ENCODE peak calls at places on chromosomes 4 and X, in ten cellular contexts. A is GM23338, H is endothelial cell of umbilical vein, V is lung, S is mammary epithelial cell, X is prostate gland, Y is heart left ventricle, N is right atrium auricular region, E is IMR-90, W is HCT116. Q is an unnamed sample.

GRCh38 chrX:124981420-124981819 is 338.3 kb upstream of the TEX13C start:
- DNase-seq in E (no peak), Y (no peak), V (no peak), X (no peak), H (no peak), W (no peak), A (no peak), N (no peak), S (no peak), Q (no peak)

GRCh38 chr4:74667944-74668343 is 126.4 kb downstream of the BTC start:
- DNase-seq in A (no peak), N (no peak), Y (no peak), S (no peak), E (no peak), V (no peak), W (no peak), H (no peak), X (no peak), Q (no peak)

GRCh38 chr4:3037957-3038451 is 36.3 kb downstream of the HTT-AS start:
- DNase-seq in V (no peak), A (no peak), X (no peak), Y (peak; percentile 84), E (no peak), N (no peak), S (no peak), W (no peak), H (no peak), Q (no peak)

GRCh38 chr4:81471361-81472248 is at the start of gene RASGEF1B:
- DNase-seq in Y (peak; percentile 95), N (peak; percentile 91), X (peak; percentile 92), S (peak; percentile 88), V (peak; percentile 89), E (peak; percentile 62), H (peak; percentile 77), A (peak; percentile 76), W (no peak), Q (peak; percentile 80)

GRCh38 chrX:134010690-134011089 is 25.3 kb upstream of the GPC3 start:
- DNase-seq in S (no peak), E (no peak), A (no peak), H (no peak), Y (no peak), W (no peak), N (no peak), X (no peak), V (no peak), Q (no peak)

GRCh38 chrX:57451426-57452020 is 140.3 kb upstream of the ZXDB start:
- DNase-seq in X (no peak), A (no peak), V (no peak), N (no peak), Y (no peak), W (no peak), S (no peak), H (peak; percentile 86), E (no peak), Q (no peak)

GRCh38 chrX:68894142-68894512 is 65.3 kb downstream of the EFNB1 start:
- DNase-seq in V (no peak), W (no peak), H (peak; percentile 4), S (no peak), N (no peak), E (no peak), Y (no peak), X (no peak), A (no peak), Q (no peak)

GRCh38 chr4:2647403-2648158 is 108.6 kb downstream of the TNIP2 start:
- DNase-seq in Y (no peak), N (no peak), S (no peak), V (no peak), W (no peak), X (no peak), H (no peak), A (no peak), E (no peak), Q (no peak)

GRCh38 chrX:45771560-45772340 is 571.1 kb upstream of the DIPK2B start:
- DNase-seq in N (no peak), H (peak; percentile 80), E (peak; percentile 80), S (peak; percentile 59), Y (peak; percentile 57), W (no peak), X (no peak), A (no peak), V (no peak), Q (no peak)

GRCh38 chrX:45768666-45769065 is 568.0 kb upstream of the DIPK2B start:
- DNase-seq in X (no peak), S (no peak), E (no peak), V (no peak), A (no peak), Y (no peak), H (no peak), N (no peak), W (no peak), Q (no peak)

GRCh38 chrX:45771114-45771513 is 570.4 kb upstream of the DIPK2B start:
- DNase-seq in S (peak; percentile 93), N (no peak), A (no peak), Y (no peak), E (peak; percentile 96), W (peak; percentile 77), V (peak; percentile 44), H (peak; percentile 86), X (peak; percentile 19), Q (peak; percentile 64)

GRCh38 chrX:45767021-45767491 is 566.4 kb upstream of the DIPK2B start:
- DNase-seq in H (peak; percentile 44), Y (no peak), V (no peak), W (no peak), X (no peak), S (peak; percentile 75), N (no peak), E (peak; percentile 43), A (no peak), Q (no peak)

DNA sequence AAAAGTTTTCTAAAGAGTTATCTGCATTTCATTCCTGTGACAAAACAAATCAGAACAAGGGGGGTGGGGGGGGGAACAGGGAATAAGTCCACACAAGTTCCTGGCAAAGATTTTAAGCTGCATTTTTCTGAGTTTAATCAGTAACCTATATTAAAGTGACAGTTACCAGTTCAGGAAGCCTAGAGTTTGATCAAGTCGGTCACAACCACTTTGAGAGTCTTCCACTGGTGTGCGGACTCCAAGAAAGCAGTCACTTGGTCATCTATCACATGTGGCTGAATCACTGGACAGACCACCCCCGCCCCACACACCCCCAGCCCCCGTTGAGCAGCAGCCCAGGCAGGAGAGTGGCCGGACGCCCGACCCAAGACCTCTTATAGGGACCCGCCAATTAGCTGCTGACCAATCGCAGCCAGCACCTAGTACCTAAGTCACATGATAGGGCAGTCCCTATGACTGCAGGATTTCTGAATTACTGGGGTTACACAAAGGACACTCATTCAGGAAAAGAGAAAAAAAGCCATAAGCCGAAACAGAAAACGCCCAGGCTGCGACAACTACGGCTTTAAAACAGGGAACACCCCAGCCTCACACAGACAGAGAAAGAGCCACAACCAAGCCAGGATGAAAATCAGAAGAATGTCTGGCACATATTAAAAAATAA is 569.4 kb upstream of the DIPK2B start:
- DNase-seq in S (peak; percentile 86), E (peak; percentile 91), V (peak; percentile 72), W (no peak), A (no peak), Y (peak; percentile 73), N (peak; percentile 80), X (peak; percentile 58), H (peak; percentile 87), Q (peak; percentile 74)
- H3K27ac ChIP-seq in S (peak overlapping the region; percentile 98), E (peak overlapping the region; percentile 81), V (peak overlapping the region; percentile 59), W (peak overlapping the region; percentile 94), A (no peak overlapping the region), Y (peak overlapping the region; percentile 78), N (peak overlapping the region; percentile 70), X (peak overlapping the region; percentile 66), H (peak overlapping the region; percentile 87), Q (peak overlapping the region; percentile 86)

GRCh38 chr4:92299152-92299551 is 4.6 kb upstream of the GRID2 start:
- DNase-seq in S (peak; percentile 4), W (no peak), E (peak; percentile 21), X (no peak), A (peak; percentile 32), V (no peak), Y (no peak), N (no peak), H (no peak), Q (no peak)
- TF ChIP-seq CTCF in S (peak; percentile 44), W (peak; percentile 34), E (peak; percentile 49), X (no peak), A (peak; percentile 53), V (no peak), Y (no peak), N (no peak), H (no peak), Q (peak; percentile 8)

GRCh38 chrX:153454901-153455550 is 9.2 kb upstream of the TREX2 start:
- DNase-seq in X (no peak), V (no peak), S (peak; percentile 82), W (no peak), E (no peak), N (no peak), H (no peak), A (no peak), Y (peak; percentile 26), Q (no peak)
- H3K27ac ChIP-seq in X (no peak overlapping the region), V (no peak overlapping the region), S (peak overlapping the region; percentile 32), W (no peak overlapping the region), E (no peak overlapping the region), N (no peak overlapping the region), H (no peak overlapping the region), A (no peak overlapping the region), Y (no peak overlapping the region), Q (no peak overlapping the region)

GRCh38 chrX:24023538-24023937 is 3.4 kb downstream of the KLHL15 start:
- DNase-seq in Y (no peak), E (no peak), N (no peak), H (no peak), X (no peak), W (no peak), V (no peak), S (no peak), A (no peak), Q (no peak)

GRCh38 chrX:24025741-24026402 is 1.1 kb downstream of the KLHL15 start:
- DNase-seq in E (peak; percentile 81), H (peak; percentile 51), A (peak; percentile 23), X (peak; percentile 5), W (peak; percentile 24), S (peak; percentile 24), V (no peak), N (peak; percentile 61), Y (no peak), Q (peak; percentile 12)

GRCh38 chrX:24026403-24026801 is 584 bp downstream of the KLHL15 start:
- DNase-seq in Y (no peak), S (no peak), X (no peak), N (no peak), V (no peak), H (peak; percentile 28), E (no peak), A (peak; percentile 21), W (no peak), Q (peak; percentile 13)

GRCh38 chrX:24023972-24024664 is 2.9 kb downstream of the KLHL15 start:
- DNase-seq in W (no peak), V (no peak), E (peak; percentile 23), S (peak; percentile 8), H (peak; percentile 49), N (no peak), X (no peak), A (no peak), Y (no peak), Q (no peak)

DNA sequence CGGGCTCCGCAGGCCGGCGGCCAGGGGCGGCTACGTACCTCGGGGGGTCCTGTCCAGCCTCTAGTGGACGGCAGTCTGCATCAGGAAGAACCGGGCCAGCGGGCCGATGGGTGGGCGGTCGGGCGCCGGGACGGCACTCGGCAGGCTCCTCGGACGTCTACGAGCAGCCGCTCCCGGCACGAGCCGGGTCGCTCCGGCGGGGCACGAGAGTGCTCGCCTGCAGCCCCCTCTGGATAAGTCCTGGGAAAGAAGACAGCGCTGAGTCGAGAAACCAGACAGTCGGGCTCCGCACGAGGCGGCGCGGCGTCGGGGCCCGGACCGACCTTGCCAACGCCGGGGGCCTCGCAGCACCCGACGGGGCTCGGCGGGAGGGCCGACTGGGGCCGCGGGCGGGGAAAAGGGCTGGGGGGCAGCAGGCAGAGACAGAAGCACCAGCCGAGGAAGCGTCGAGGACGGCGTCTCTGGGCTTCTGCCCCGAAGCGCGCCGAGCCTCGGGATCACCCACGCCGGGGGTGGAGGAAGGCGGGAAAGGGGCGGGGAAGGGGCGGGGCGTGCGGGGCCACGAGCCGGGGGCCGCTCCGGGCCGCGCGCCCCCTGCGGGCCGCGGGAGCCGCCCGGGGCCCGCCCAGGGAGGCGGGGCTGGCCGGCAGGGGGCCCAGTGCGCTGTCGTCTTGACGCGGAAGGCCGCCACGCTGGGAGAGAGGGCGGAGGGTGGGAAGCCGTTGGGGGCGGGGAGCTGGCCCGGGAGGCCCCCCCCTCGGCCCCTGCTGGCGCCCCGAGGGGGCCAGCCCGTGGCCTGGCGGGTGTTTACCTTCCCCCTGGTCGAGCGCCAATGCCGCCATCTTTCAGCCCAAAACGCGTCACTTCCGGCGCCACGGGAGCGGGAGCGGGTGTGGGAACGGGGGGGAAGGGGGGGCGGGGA is 1.9 kb downstream of the KLHL15 start:
- DNase-seq in W (peak; percentile 60), Y (peak; percentile 93), X (peak; percentile 74), A (peak; percentile 70), E (peak; percentile 89), H (peak; percentile 86), V (peak; percentile 83), N (peak; percentile 83), S (peak; percentile 76), Q (peak; percentile 82)
- TF ChIP-seq CTCF in W (no peak), Y (peak; percentile 19), X (peak; percentile 37), A (no peak), E (peak; percentile 53), H (no peak), V (no peak), N (no peak), S (no peak), Q (peak; percentile 31)

Q was measured in RWPE1.